ENCODE peak calls at places on chromosomes 5 and 9, in four cellular contexts. One of them, this sample, is unnamed.

GRCh38 chr9:6413365-6414263 is 615 bp downstream of the UHRF2 start:
- DNase-seq in K562: peak
- DNase-seq in IMR-90: no peak
- DNase-seq in GM12878: no peak
- DNase-seq in this sample: no peak

GRCh38 chr5:11912-12311 is 80.1 kb upstream of the PLEKHG4B start:
- DNase-seq in K562: no peak
- DNase-seq in IMR-90: no peak
- DNase-seq in GM12878: no peak
- DNase-seq in this sample: no peak

GRCh38 chr5:36389245-36389644 is 87.5 kb upstream of the RANBP3L start:
- DNase-seq in GM12878: no peak
- DNase-seq in IMR-90: no peak
- DNase-seq in K562: no peak
- DNase-seq in this sample: no peak

GRCh38 chr9:70392189-70392588 is 22.3 kb downstream of the KLF9 start:
- DNase-seq in IMR-90: no peak
- DNase-seq in K562: no peak
- DNase-seq in GM12878: no peak
- DNase-seq in this sample: peak

GRCh38 chr5:111266491-111266890 is 42.3 kb downstream of the CAMK4 start:
- DNase-seq in GM12878: no peak
- DNase-seq in IMR-90: no peak
- DNase-seq in K562: no peak
- DNase-seq in this sample: no peak

GRCh38 chr9:117092582-117092981 is 322.3 kb downstream of the ASTN2 start:
- DNase-seq in IMR-90: peak
- DNase-seq in GM12878: no peak
- DNase-seq in K562: no peak
- DNase-seq in this sample: no peak

GRCh38 chr5:95631991-95632675 is 12.2 kb downstream of the GPR150 start:
- DNase-seq in K562: no peak
- DNase-seq in IMR-90: peak
- DNase-seq in GM12878: no peak
- DNase-seq in this sample: peak

GRCh38 chr5:29796018-29796417 is 1397.5 kb upstream of the CDH6 start:
- DNase-seq in K562: peak
- DNase-seq in GM12878: no peak
- DNase-seq in IMR-90: no peak
- DNase-seq in this sample: no peak

GRCh38 chr9:93952119-93952783 is 2.9 kb downstream of the BARX1 start:
- DNase-seq in GM12878: no peak
- DNase-seq in IMR-90: no peak
- DNase-seq in K562: no peak
- DNase-seq in this sample: no peak

GRCh38 chr5:135386886-135387628 is 12.0 kb downstream of the MACROH2A1 start:
- DNase-seq in IMR-90: peak
- DNase-seq in GM12878: no peak
- DNase-seq in K562: peak
- DNase-seq in this sample: peak

DNA sequence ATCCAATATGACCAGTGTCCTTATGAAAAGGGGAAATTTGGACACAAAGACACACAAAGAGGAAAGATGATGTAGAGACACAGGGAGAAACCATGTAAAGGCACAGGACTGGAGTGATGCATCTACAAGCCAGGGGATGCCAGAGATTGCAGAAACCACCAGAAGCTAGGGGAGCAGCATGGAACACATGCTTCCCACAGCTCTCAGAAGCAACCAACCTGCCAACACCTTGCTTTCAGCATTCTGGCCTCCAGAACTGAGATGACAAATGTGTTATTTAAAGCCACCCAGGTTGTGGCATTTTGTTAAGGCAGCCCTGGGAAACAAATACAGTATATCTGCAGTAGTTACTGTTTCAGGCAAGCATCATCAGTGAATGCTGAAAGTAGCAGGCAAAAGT is 23.2 kb downstream of the DAP start:
- DNase-seq in GM12878: no peak
- DNase-seq in IMR-90: no peak
- DNase-seq in K562: no peak
- DNase-seq in this sample: no peak
- TF ChIP-seq FOS in GM12878: no peak
- TF ChIP-seq FOS in IMR-90: no peak
- TF ChIP-seq FOS in K562: no peak
- TF ChIP-seq FOS in this sample: no peak

GRCh38 chr5:58455066-58455465 is 4.8 kb downstream of the PLK2 start:
- DNase-seq in GM12878: no peak
- DNase-seq in IMR-90: peak
- DNase-seq in K562: no peak
- DNase-seq in this sample: peak
- H3K4me3 ChIP-seq in GM12878: no peak
- H3K4me3 ChIP-seq in IMR-90: no peak
- H3K4me3 ChIP-seq in K562: no peak
- H3K4me3 ChIP-seq in this sample: no peak

DNA sequence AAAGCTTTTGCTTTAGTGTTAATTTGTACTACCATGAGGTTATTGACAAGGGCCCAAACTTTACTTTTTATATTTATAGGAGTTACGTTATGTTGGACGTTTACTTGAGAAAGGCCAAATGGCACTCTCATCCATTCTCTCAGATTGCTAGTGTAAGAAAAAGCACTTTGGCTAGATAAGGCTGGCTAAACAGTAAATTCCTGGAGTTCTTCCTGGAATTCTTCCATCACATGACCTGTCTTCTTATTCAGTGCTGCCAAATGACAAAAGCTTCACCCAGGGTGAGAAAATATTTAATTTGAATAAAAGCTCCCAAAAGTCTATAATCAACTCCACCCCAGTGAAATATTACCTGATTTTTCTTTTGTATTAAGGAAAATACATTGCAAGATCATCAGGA is 1568.9 kb upstream of the ACO1 start:
- DNase-seq in GM12878: no peak
- DNase-seq in K562: no peak
- DNase-seq in IMR-90: no peak
- DNase-seq in this sample: no peak
- TF ChIP-seq FOS in GM12878: no peak
- TF ChIP-seq FOS in K562: no peak
- TF ChIP-seq FOS in IMR-90: no peak
- TF ChIP-seq FOS in this sample: no peak

GRCh38 chr9:126719677-126720435 is 85.0 kb upstream of the ZBTB43 start:
- DNase-seq in GM12878: peak
- DNase-seq in K562: peak
- DNase-seq in IMR-90: peak
- DNase-seq in this sample: peak

GRCh38 chr9:126722922-126723806 is 81.7 kb upstream of the ZBTB43 start:
- DNase-seq in K562: peak
- DNase-seq in IMR-90: no peak
- DNase-seq in GM12878: no peak
- DNase-seq in this sample: no peak

GRCh38 chr9:126722252-126722921 is 82.5 kb upstream of the ZBTB43 start:
- DNase-seq in GM12878: peak
- DNase-seq in IMR-90: no peak
- DNase-seq in K562: peak
- DNase-seq in this sample: peak

GRCh38 chr9:126720661-126721530 is 83.9 kb upstream of the ZBTB43 start:
- DNase-seq in K562: no peak
- DNase-seq in IMR-90: no peak
- DNase-seq in GM12878: no peak
- DNase-seq in this sample: no peak

DNA sequence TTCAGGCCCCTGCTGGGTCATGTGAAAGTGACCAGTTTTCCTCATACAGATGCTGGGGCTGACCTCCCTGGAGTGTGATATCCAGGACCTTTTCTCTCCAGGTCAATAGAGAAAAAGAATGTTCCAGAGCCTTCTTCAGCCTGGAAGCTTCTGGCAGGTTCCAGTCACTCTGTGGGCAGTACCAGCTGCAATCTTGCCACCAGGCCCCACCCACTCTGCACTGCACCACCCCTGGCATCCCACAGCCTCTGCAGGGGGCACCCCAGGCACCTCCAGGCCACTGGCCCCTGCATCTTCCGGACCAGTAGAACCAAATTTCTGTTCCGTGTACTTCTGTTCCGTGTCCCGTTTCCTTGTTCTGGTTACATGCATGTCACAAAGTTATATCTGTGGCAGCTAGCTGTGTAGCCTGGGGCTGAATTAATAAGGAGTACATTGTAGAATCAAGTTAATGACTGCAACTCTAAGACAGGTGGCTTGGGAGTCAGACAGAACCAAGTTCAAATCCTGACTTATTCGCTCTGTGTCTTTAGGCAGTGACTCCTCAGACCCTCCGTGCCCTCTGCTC is 83.2 kb upstream of the ZBTB43 start:
- DNase-seq in GM12878: no peak
- DNase-seq in K562: no peak
- DNase-seq in IMR-90: no peak
- DNase-seq in this sample: no peak
- H3K4me3 ChIP-seq in GM12878: peak
- H3K4me3 ChIP-seq in K562: no peak
- H3K4me3 ChIP-seq in IMR-90: no peak
- H3K4me3 ChIP-seq in this sample: no peak

GRCh38 chr9:35070823-35071813 is 1.3 kb downstream of the VCP start:
- DNase-seq in GM12878: no peak
- DNase-seq in IMR-90: peak
- DNase-seq in K562: no peak
- DNase-seq in this sample: peak

GRCh38 chr9:35074141-35074540 is 1.7 kb upstream of the VCP start:
- DNase-seq in IMR-90: no peak
- DNase-seq in K562: no peak
- DNase-seq in GM12878: no peak
- DNase-seq in this sample: no peak

GRCh38 chr9:35073276-35073607 is 817 bp upstream of the VCP start:
- DNase-seq in K562: no peak
- DNase-seq in IMR-90: peak
- DNase-seq in GM12878: no peak
- DNase-seq in this sample: no peak

GRCh38 chr9:35072461-35073275 is at the start of gene VCP:
- DNase-seq in IMR-90: peak
- DNase-seq in GM12878: peak
- DNase-seq in K562: peak
- DNase-seq in this sample: peak

GRCh38 chr9:35071814-35072460 is 488 bp downstream of the VCP start:
- DNase-seq in IMR-90: peak
- DNase-seq in GM12878: no peak
- DNase-seq in K562: peak
- DNase-seq in this sample: peak
- TF ChIP-seq FOS in IMR-90: no peak
- TF ChIP-seq FOS in GM12878: no peak
- TF ChIP-seq FOS in K562: no peak
- TF ChIP-seq FOS in this sample: no peak

GRCh38 chr9:137030528-137030927 is 1.4 kb downstream of the FUT7 start:
- DNase-seq in GM12878: peak
- DNase-seq in K562: no peak
- DNase-seq in IMR-90: no peak
- DNase-seq in this sample: no peak

GRCh38 chr9:137030931-137031527 is 859 bp downstream of the FUT7 start:
- DNase-seq in IMR-90: no peak
- DNase-seq in K562: no peak
- DNase-seq in GM12878: no peak
- DNase-seq in this sample: no peak

GRCh38 chr9:137032893-137033292 is 1.0 kb upstream of the FUT7 start:
- DNase-seq in K562: no peak
- DNase-seq in IMR-90: no peak
- DNase-seq in GM12878: no peak
- DNase-seq in this sample: no peak

GRCh38 chr9:137030006-137030405 is 1.9 kb downstream of the FUT7 start:
- DNase-seq in GM12878: no peak
- DNase-seq in IMR-90: no peak
- DNase-seq in K562: no peak
- DNase-seq in this sample: no peak

GRCh38 chr9:137031904-137032639 is at the start of gene FUT7:
- DNase-seq in IMR-90: no peak
- DNase-seq in K562: no peak
- DNase-seq in GM12878: no peak
- DNase-seq in this sample: no peak
- H3K4me3 ChIP-seq in IMR-90: no peak
- H3K4me3 ChIP-seq in K562: no peak
- H3K4me3 ChIP-seq in GM12878: no peak
- H3K4me3 ChIP-seq in this sample: no peak

DNA sequence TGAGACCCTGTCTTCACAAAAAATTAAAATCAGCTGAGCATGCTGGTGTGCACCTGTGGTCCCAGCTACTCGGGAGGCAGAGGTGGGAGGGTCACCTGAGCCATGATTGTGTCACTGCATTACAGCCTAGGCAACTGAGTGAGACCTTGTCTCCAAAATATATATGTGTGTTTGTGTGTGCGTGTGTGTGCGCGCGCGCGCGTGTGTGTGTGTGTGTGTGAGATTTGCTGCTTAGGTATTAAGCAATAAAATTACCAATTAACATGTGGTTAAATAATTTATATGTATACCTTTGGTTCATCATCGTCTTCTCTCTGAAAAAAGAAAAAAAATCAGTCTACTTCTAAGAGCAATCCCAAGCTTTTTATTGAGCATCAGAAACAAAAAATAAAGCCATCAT is 86.0 kb upstream of the FSD1L start:
- DNase-seq in GM12878: no peak
- DNase-seq in K562: no peak
- DNase-seq in IMR-90: no peak
- DNase-seq in this sample: no peak
- TF ChIP-seq FOS in GM12878: no peak
- TF ChIP-seq FOS in K562: no peak
- TF ChIP-seq FOS in IMR-90: no peak
- TF ChIP-seq FOS in this sample: no peak

DNA sequence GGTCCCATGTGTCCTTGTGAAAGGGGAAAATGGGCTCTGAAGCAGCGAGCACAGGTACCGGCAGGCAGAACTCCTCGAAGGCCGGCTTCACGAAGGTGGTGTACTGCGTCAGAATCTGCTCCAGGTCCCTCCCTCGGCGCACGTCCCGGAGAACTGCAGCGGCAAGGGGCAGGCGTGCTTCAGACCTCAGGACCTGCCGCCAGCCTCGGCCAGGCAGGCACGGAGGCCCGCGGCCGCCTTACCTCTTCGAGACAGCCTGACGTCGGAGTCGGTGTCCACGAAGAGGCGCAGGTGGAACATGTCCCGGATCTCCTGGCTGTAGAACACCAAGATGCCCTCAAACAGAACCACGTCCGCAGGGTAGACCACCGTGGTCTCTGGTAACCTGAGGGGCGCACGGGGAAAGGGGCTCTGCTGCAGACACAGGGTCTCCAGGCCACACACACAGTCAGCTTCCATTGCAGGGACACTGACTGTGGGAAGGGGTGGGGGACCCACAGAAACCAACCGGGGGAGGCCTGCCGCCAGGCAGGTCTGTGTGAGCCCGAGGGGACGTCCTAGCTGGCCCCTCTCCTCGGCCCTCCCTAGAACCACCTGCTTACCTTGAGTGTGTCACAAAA is 2.1 kb downstream of the UCK1 start:
- DNase-seq in GM12878: no peak
- DNase-seq in IMR-90: no peak
- DNase-seq in K562: no peak
- DNase-seq in this sample: no peak
- H3K4me3 ChIP-seq in GM12878: no peak
- H3K4me3 ChIP-seq in IMR-90: no peak
- H3K4me3 ChIP-seq in K562: no peak
- H3K4me3 ChIP-seq in this sample: no peak